ENCODE peak calls at places on chromosomes 6 and 20, in four cellular contexts. W, F, L and Q are unnamed samples.

GRCh38 chr20:45925821-45926506 is 8.5 kb upstream of the PCIF1 start:
- DNase-seq in W (no peak), F (no peak), L (no peak), Q (no peak)

GRCh38 chr6:144027927-144028587 is 20.0 kb upstream of the PLAGL1 start:
- DNase-seq in W (no peak), F (no peak), L (no peak), Q (no peak)

GRCh38 chr6:667253-667927 is 10.5 kb upstream of the HUS1B start:
- DNase-seq in W (no peak), F (no peak), L (no peak), Q (no peak)

GRCh38 chr20:57167971-57168693 is 98.3 kb downstream of the BMP7 start:
- DNase-seq in W (no peak), F (peak; percentile 56), L (no peak), Q (no peak)

GRCh38 chr20:57310821-57311514 is 18.6 kb upstream of the SPO11 start:
- DNase-seq in W (no peak), F (peak; percentile 23), L (no peak), Q (no peak)

GRCh38 chr6:21893778-21894177 is 300.2 kb downstream of the SOX4 start:
- DNase-seq in W (no peak), F (no peak), L (no peak), Q (no peak)

GRCh38 chr6:35195120-35195780 is 18.5 kb upstream of the SCUBE3 start:
- DNase-seq in W (no peak), F (no peak), L (no peak), Q (no peak)

GRCh38 chr20:401682-402495 is 6.2 kb upstream of the RBCK1 start:
- DNase-seq in W (peak; percentile 48), F (no peak), L (no peak), Q (no peak)

GRCh38 chr6:45714795-45715507 is 300.7 kb downstream of the CLIC5 start:
- DNase-seq in W (peak; percentile 83), F (peak; percentile 82), L (peak; percentile 42), Q (peak; percentile 74)

GRCh38 chr6:150055131-150055530 is 13.8 kb downstream of the ULBP3 start:
- DNase-seq in W (no peak), F (peak; percentile 21), L (no peak), Q (no peak)

GRCh38 chr6:106116125-106116524 is 30.0 kb downstream of the PRDM1 start:
- DNase-seq in W (peak; percentile 43), F (no peak), L (no peak), Q (no peak)

GRCh38 chr6:111870054-111870750 is 3.0 kb downstream of the FYN start:
- DNase-seq in W (peak; percentile 16), F (no peak), L (no peak), Q (no peak)

GRCh38 chr20:11912013-11912663 is 5.6 kb upstream of the BTBD3 start:
- DNase-seq in W (no peak), F (peak; percentile 59), L (no peak), Q (no peak)

GRCh38 chr6:132067286-132067685 is 116.1 kb upstream of the CCN2 start:
- DNase-seq in W (no peak), F (no peak), L (no peak), Q (peak; percentile 27)

GRCh38 chr6:53547166-53547814 is 2.4 kb upstream of the GCLC start:
- DNase-seq in W (no peak), F (peak; percentile 63), L (no peak), Q (no peak)

GRCh38 chr6:162074641-162075040 is 652.9 kb downstream of the PRKN start:
- DNase-seq in W (no peak), F (no peak), L (no peak), Q (no peak)
- TF ChIP-seq CTCF in W (no peak), F (no peak), L (no peak), Q (no peak)

DNA sequence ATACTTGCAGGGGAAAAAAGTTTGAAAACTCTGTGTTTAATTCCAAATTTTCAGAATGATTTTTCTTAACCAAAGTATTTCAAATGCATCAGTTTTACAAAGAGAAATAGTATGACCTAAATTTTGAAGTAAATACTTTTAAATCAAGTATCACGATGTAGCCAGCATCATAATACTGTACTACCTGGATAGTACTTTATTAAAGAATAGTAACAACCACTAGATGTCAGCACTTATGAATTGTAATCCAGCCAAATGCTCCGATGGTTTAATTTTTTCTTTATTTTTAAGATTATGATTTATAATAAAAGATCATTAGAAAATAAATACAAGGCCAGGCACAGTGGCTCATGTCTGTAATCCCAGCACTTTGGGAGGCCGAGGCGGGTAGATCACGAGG is 37.2 kb upstream of the HACE1 start:
- DNase-seq in W (no peak), F (no peak), L (no peak), Q (no peak)
- TF ChIP-seq CTCF in W (no peak), F (peak; percentile 46), L (no peak), Q (peak; percentile 76)

DNA sequence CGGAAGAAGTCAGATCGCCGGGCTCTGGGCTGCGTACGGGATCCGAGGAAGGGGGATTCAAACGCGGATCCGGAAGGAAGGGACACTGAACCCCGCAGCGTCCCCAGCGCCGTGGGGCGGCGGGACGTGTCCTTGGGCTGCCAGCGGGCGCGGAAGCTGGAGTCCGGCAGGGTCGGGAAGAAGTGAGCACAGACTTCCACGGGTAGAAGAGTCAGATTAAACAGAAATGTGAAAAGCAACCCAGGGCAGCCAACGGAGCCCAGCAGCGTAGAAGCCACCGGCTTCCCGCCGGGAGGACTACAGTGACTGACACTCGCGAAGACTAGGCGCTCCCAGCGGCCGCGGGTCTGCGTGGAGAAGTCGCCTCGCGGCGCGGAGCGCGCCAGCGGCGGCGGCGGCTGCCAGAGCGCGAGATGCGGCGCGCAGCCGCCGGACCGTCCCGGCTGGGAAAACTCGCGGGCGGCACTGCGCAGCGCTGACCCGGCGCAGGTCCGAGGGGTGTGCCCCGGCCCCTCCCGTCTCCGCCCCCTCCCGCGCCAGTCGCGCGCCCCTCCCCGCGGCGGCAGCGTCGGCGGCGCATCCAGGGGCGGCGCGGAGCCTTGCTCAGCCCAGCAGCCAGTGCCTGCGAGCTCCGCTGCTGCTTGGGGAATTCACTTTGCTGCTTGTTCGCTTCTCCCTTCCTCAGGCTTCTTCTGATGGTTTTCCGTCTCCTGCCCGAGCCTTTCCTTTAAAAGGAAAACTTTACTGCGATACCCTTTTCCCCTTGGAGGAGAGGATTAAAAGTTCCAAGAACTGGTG is at the start of gene SAMD5:
- DNase-seq in W (peak; percentile 75), F (peak; percentile 89), L (peak; percentile 65), Q (peak; percentile 4)
- TF ChIP-seq CTCF in W (no peak), F (peak; percentile 21), L (no peak), Q (no peak)

GRCh38 chr6:98041921-98042320 is 758.9 kb upstream of the MMS22L start:
- DNase-seq in W (peak; percentile 37), F (no peak), L (no peak), Q (no peak)
- TF ChIP-seq CTCF in W (no peak), F (no peak), L (no peak), Q (no peak)

GRCh38 chr20:60993647-60994046 is 258.4 kb upstream of the CDH4 start:
- DNase-seq in W (no peak), F (peak; percentile 57), L (no peak), Q (no peak)
- TF ChIP-seq CTCF in W (peak; percentile 22), F (peak; percentile 57), L (no peak), Q (peak; percentile 38)

GRCh38 chr20:17885544-17885943 is 83.0 kb downstream of the SNX5 start:
- DNase-seq in W (no peak), F (no peak), L (no peak), Q (no peak)

GRCh38 chr20:17890330-17890729 is 78.3 kb downstream of the SNX5 start:
- DNase-seq in W (no peak), F (no peak), L (no peak), Q (no peak)

GRCh38 chr20:17887331-17888030 is 81.1 kb downstream of the SNX5 start:
- DNase-seq in W (no peak), F (no peak), L (no peak), Q (no peak)

GRCh38 chr20:17888044-17888443 is 80.5 kb downstream of the SNX5 start:
- DNase-seq in W (peak; percentile 28), F (no peak), L (no peak), Q (no peak)

GRCh38 chr20:17889226-17889625 is 79.4 kb downstream of the SNX5 start:
- DNase-seq in W (peak; percentile 41), F (no peak), L (no peak), Q (peak; percentile 50)
- TF ChIP-seq CTCF in W (peak; percentile 30), F (peak; percentile 11), L (no peak), Q (peak; percentile 62)

GRCh38 chr20:63957690-63958441 is 1.6 kb upstream of the UCKL1 start:
- DNase-seq in W (peak; percentile 25), F (peak; percentile 93), L (peak; percentile 71), Q (no peak)

GRCh38 chr20:63955281-63955845 is 853 bp downstream of the UCKL1 start:
- DNase-seq in W (peak; percentile 28), F (peak; percentile 72), L (no peak), Q (peak; percentile 28)

GRCh38 chr20:63956664-63957003 is 418 bp upstream of the UCKL1 start:
- DNase-seq in W (no peak), F (no peak), L (no peak), Q (no peak)

GRCh38 chr20:63957004-63957689 is 931 bp upstream of the UCKL1 start:
- DNase-seq in W (peak; percentile 65), F (peak; percentile 93), L (peak; percentile 71), Q (peak; percentile 37)

DNA sequence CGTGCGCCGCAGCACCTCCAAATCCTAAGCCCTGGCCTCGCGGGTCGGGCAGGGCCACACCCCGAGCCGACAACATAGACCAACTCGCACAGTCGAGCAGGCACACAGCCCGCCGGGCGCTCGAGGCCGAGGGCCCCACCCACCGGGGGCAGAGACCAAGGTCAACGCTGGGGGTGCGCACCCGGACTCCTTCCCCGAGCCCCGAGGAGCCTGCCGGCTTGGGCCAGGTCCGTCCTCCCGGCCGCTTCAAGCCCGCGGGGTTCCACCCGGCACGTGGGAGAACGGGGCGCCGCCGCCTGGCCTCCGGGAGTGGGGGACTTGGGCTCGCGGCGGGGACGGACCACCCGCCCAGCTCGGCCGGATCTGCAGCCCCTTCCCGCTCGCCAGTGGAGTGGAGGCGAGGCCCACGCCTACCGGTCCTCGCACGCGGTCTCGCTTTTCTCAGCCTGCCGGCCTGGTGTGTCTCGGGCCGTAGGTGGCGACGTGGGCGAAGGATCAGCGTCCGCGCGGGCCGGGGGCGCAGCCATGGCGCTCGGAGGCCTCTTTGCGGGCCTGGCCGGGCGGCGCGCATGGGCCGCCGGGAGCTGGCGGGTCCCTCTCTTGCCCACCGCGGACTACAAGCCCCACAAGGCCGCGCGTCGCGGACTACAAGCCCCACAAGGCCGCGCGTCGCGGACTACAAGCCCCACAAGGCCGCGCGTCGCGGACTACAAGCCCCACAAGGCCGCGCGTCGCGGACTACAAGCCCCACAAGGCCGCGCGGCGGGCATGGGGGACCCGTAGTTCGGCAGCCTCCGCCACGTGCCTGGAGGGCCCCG is at the start of gene UCKL1:
- DNase-seq in W (peak; percentile 89), F (peak; percentile 91), L (peak; percentile 94), Q (peak; percentile 83)
- TF ChIP-seq CTCF in W (no peak), F (no peak), L (no peak), Q (peak; percentile 53)